ENCODE peak calls at places on chromosome 20, in nine cellular contexts. A, K, P, T, J, G, Y, Z and Q are unnamed samples. For H3K9me3, the result is how much of the 10 kb centered on the place peaks cover.

GRCh38 chr20:4369798-4370124 is 351.9 kb upstream of the PRND start:
- DNase-seq in A (no peak), K (no peak), P (no peak), T (no peak), J (no peak), G (no peak), Y (no peak), Z (no peak), Q (no peak)

GRCh38 chr20:45890077-45890996 is 671 bp downstream of the NEURL2 start:
- DNase-seq in A (peak), K (peak), P (peak), T (peak), J (peak), G (peak), Y (peak), Z (peak), Q (peak)

GRCh38 chr20:38073307-38074010 is 39.9 kb downstream of the RPRD1B start:
- DNase-seq in A (peak), K (no peak), P (no peak), T (peak), J (peak), G (no peak), Y (peak), Z (peak), Q (peak)

GRCh38 chr20:5073154-5074049 is 46.4 kb downstream of the PCNA start:
- DNase-seq in A (peak), K (no peak), P (no peak), T (peak), J (peak), G (peak), Y (peak), Z (peak), Q (peak)

GRCh38 chr20:59453634-59454241 is 150.6 kb upstream of the PHACTR3 start:
- DNase-seq in A (no peak), K (no peak), P (no peak), T (no peak), J (no peak), G (peak), Y (no peak), Z (no peak), Q (no peak)

GRCh38 chr20:32888636-32889035 is 29.9 kb downstream of the EFCAB8 start:
- DNase-seq in A (no peak), K (no peak), P (no peak), T (no peak), J (no peak), G (no peak), Y (no peak), Z (no peak), Q (no peak)

GRCh38 chr20:38466171-38466570 is 6.5 kb upstream of the RALGAPB start:
- DNase-seq in A (no peak), K (no peak), P (no peak), T (no peak), J (no peak), G (no peak), Y (no peak), Z (no peak), Q (no peak)

GRCh38 chr20:6663104-6663503 is 104.4 kb upstream of the BMP2 start:
- DNase-seq in A (no peak), K (no peak), P (no peak), T (no peak), J (no peak), G (no peak), Y (no peak), Z (no peak), Q (no peak)

GRCh38 chr20:32646486-32646885 is 27.3 kb downstream of the C20orf203 start:
- DNase-seq in A (no peak), K (no peak), P (peak), T (no peak), J (no peak), G (no peak), Y (no peak), Z (no peak), Q (no peak)

GRCh38 chr20:4235512-4236043 is 220.2 kb upstream of the RNF24 start:
- DNase-seq in A (no peak), K (no peak), P (no peak), T (no peak), J (no peak), G (no peak), Y (no peak), Z (no peak), Q (no peak)

GRCh38 chr20:46040902-46041535 is 12.0 kb downstream of the SLC12A5 start:
- DNase-seq in A (no peak), K (no peak), P (no peak), T (peak), J (peak), G (no peak), Y (no peak), Z (peak), Q (no peak)

GRCh38 chr20:24027229-24027628 is 38.6 kb upstream of the GGTLC1 start:
- DNase-seq in A (peak), K (peak), P (no peak), T (peak), J (no peak), G (peak), Y (peak), Z (no peak), Q (peak)

GRCh38 chr20:41030536-41031242 is 2.1 kb downstream of the TOP1 start:
- DNase-seq in A (no peak), K (no peak), P (no peak), T (no peak), J (no peak), G (no peak), Y (no peak), Z (no peak), Q (no peak)

GRCh38 chr20:17651761-17652388 is 30.2 kb downstream of the RRBP1 start:
- DNase-seq in A (peak), K (no peak), P (peak), T (no peak), J (no peak), G (peak), Y (no peak), Z (peak), Q (no peak)

GRCh38 chr20:23205656-23206055 is 119.5 kb upstream of the CD93 start:
- DNase-seq in A (peak), K (no peak), P (no peak), T (peak), J (no peak), G (no peak), Y (peak), Z (peak), Q (peak)

GRCh38 chr20:23446505-23446904 is 6.2 kb downstream of the CST11 start:
- DNase-seq in A (no peak), K (peak), P (peak), T (peak), J (no peak), G (peak), Y (peak), Z (peak), Q (no peak)

GRCh38 chr20:56773731-56774130 is 144.6 kb downstream of the TFAP2C start:
- DNase-seq in A (no peak), K (no peak), P (no peak), T (no peak), J (no peak), G (no peak), Y (no peak), Z (no peak), Q (no peak)

GRCh38 chr20:23159256-23159922 is 73.3 kb upstream of the CD93 start:
- DNase-seq in A (peak), K (no peak), P (peak), T (no peak), J (no peak), G (no peak), Y (no peak), Z (no peak), Q (peak)

GRCh38 chr20:57210911-57211280 is 55.5 kb downstream of the BMP7 start:
- DNase-seq in A (no peak), K (no peak), P (no peak), T (no peak), J (no peak), G (no peak), Y (no peak), Z (no peak), Q (no peak)

GRCh38 chr20:61874421-61875068 is 191.1 kb downstream of the TAF4 start:
- DNase-seq in A (no peak), K (no peak), P (peak), T (no peak), J (no peak), G (no peak), Y (no peak), Z (peak), Q (no peak)

GRCh38 chr20:50020283-50020682 is 37.5 kb downstream of the SNAI1 start:
- DNase-seq in A (no peak), K (no peak), P (no peak), T (no peak), J (no peak), G (no peak), Y (no peak), Z (no peak), Q (no peak)

GRCh38 chr20:40893610-40894242 is 134.9 kb upstream of the TOP1 start:
- DNase-seq in A (no peak), K (no peak), P (no peak), T (no peak), J (no peak), G (no peak), Y (no peak), Z (no peak), Q (no peak)

GRCh38 chr20:14410869-14411555 is 73.6 kb upstream of the FLRT3 start:
- DNase-seq in A (no peak), K (no peak), P (no peak), T (no peak), J (no peak), G (no peak), Y (no peak), Z (no peak), Q (no peak)

GRCh38 chr20:2179957-2180356 is 78.3 kb downstream of the STK35 start:
- DNase-seq in A (no peak), K (no peak), P (no peak), T (no peak), J (no peak), G (no peak), Y (no peak), Z (no peak), Q (no peak)

GRCh38 chr20:22579711-22580697 is 4.4 kb downstream of the FOXA2 start:
- DNase-seq in A (no peak), K (no peak), P (no peak), T (peak), J (no peak), G (no peak), Y (no peak), Z (no peak), Q (no peak)

GRCh38 chr20:41330343-41330720 is 10.3 kb upstream of the LPIN3 start:
- DNase-seq in A (no peak), K (no peak), P (no peak), T (no peak), J (no peak), G (no peak), Y (no peak), Z (no peak), Q (no peak)

GRCh38 chr20:4867036-4867435 is 134.3 kb downstream of the SLC23A2 start:
- DNase-seq in A (no peak), K (no peak), P (no peak), T (no peak), J (no peak), G (no peak), Y (no peak), Z (peak), Q (no peak)

GRCh38 chr20:46348231-46348803 is 40.0 kb upstream of the CDH22 start:
- DNase-seq in A (no peak), K (no peak), P (peak), T (no peak), J (peak), G (no peak), Y (no peak), Z (peak), Q (no peak)

DNA sequence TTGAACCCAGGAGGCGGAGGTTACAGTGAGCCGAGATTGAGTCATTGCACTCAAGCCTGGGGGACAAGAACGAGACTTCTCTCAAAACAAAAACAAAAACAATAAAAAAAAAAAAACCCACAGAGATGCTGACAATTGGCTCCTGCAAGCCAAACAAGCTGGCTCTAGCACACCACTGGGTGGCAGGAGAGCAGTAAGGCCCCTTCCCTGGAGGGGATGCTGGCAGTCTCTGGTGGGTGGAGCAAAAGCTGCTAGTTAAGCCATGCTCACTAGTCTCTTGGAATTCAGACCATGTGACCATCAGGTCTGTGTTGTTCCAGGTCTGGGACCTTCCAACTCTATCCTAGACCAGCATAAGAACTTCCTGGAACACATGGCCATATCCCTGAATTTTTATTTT is 18.9 kb upstream of the DSN1 start:
- DNase-seq in A (no peak), K (no peak), P (peak), T (no peak), J (peak), G (no peak), Y (no peak), Z (peak), Q (no peak)
- TF ChIP-seq CTCF in A (no peak), K (no peak), P (peak), T (no peak), J (no peak), G (no peak), Y (no peak), Z (peak), Q (peak)

GRCh38 chr20:31452575-31452974 is 12.1 kb downstream of the DEFB123 start:
- DNase-seq in A (no peak), K (no peak), P (no peak), T (no peak), J (no peak), G (no peak), Y (no peak), Z (no peak), Q (no peak)
- H3K9me3 ChIP-seq in A (under half), K (under half), P (under half), T (under half), J (under half), G (under half), Y (under half), Z (under half), Q (under half)

GRCh38 chr20:25538838-25539665 is 46.3 kb downstream of the NINL start:
- DNase-seq in A (no peak), K (no peak), P (no peak), T (no peak), J (no peak), G (no peak), Y (no peak), Z (no peak), Q (no peak)

GRCh38 chr20:25541676-25542075 is 43.7 kb downstream of the NINL start:
- DNase-seq in A (no peak), K (no peak), P (no peak), T (no peak), J (no peak), G (no peak), Y (no peak), Z (no peak), Q (no peak)

GRCh38 chr20:25537890-25538289 is 47.4 kb downstream of the NINL start:
- DNase-seq in A (no peak), K (no peak), P (no peak), T (no peak), J (no peak), G (no peak), Y (no peak), Z (no peak), Q (no peak)

GRCh38 chr20:25540273-25540672 is 45.1 kb downstream of the NINL start:
- DNase-seq in A (no peak), K (peak), P (peak), T (no peak), J (no peak), G (no peak), Y (no peak), Z (no peak), Q (no peak)

GRCh38 chr20:25539742-25540201 is 45.6 kb downstream of the NINL start:
- DNase-seq in A (no peak), K (no peak), P (no peak), T (no peak), J (no peak), G (no peak), Y (no peak), Z (no peak), Q (no peak)
- H3K4me3 ChIP-seq in A (peak), K (peak), P (no peak), T (no peak), J (peak), G (peak), Y (no peak), Z (no peak), Q (peak)

DNA sequence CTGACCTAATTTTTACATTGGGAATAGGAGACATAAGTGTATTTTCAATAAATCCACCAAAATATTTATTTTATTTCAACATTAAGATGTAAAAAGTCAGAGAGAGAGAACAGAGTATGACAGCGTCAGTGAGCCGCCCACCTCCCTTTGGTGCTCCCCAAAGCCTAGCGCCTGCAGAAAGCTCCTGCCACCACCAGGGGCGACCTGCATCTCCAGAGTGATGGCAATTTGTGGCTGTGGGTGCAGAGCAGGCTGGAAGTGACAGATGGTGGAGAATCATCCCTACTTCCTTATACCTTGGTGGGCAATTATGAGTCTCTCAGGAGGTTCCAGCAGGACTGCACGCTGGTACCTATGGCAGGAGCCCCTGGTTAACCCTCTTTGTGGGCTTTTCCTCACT is 87.3 kb downstream of the PTPRT start:
- DNase-seq in A (no peak), K (no peak), P (peak), T (no peak), J (no peak), G (no peak), Y (no peak), Z (no peak), Q (no peak)
- TF ChIP-seq CTCF in A (no peak), K (no peak), P (peak), T (no peak), J (no peak), G (no peak), Y (no peak), Z (no peak), Q (no peak)

GRCh38 chr20:51188941-51189340 is 166.0 kb upstream of the KCNG1 start:
- DNase-seq in A (no peak), K (no peak), P (no peak), T (no peak), J (no peak), G (no peak), Y (no peak), Z (no peak), Q (no peak)
- H3K9me3 ChIP-seq in A (under half), K (under half), P (under half), T (under half), J (under half), G (under half), Y (under half), Z (under half), Q (under half)

DNA sequence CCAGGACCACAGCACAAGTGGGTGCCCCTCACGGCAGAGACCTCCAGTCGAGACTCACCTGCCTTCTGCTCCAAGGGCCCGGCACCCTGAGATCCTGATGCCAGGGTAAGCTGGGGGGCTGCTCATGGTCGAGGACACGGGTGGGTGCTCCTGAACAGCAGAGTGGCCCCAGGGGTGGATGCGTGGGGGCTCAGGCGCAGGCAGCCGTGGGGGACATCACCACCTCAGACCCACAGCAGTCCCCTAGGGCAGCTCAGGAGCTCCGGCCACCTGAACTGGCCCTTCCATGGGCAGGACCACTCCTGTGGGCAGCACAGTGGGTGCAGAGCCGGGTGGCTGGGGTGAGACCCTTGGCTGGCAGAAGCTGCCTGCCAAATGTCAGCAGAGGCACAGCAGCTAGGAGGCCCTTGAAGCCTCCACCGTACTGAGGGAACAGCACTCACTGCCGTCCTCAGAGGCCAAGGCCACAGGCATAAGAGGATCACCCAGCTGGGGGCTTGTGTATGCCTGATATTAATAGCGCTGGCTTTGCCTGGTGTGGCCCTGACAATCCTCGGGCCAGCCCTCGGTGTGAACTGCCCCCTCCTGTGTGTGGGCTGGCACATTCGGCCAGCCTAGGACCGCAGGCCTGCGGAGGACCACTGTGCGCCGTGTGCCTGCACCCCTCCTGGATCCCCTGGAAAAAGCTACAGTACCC is 5.4 kb downstream of the UCKL1 start:
- DNase-seq in A (no peak), K (no peak), P (peak), T (no peak), J (peak), G (peak), Y (no peak), Z (no peak), Q (no peak)
- H3K4me3 ChIP-seq in A (no peak), K (no peak), P (peak), T (no peak), J (no peak), G (no peak), Y (no peak), Z (no peak), Q (peak)

GRCh38 chr20:1154734-1155133 is 30.0 kb downstream of the TMEM74B start:
- DNase-seq in A (no peak), K (no peak), P (no peak), T (no peak), J (no peak), G (no peak), Y (no peak), Z (no peak), Q (no peak)
- TF ChIP-seq CTCF in A (no peak), K (no peak), P (no peak), T (no peak), J (no peak), G (no peak), Y (no peak), Z (no peak), Q (no peak)

DNA sequence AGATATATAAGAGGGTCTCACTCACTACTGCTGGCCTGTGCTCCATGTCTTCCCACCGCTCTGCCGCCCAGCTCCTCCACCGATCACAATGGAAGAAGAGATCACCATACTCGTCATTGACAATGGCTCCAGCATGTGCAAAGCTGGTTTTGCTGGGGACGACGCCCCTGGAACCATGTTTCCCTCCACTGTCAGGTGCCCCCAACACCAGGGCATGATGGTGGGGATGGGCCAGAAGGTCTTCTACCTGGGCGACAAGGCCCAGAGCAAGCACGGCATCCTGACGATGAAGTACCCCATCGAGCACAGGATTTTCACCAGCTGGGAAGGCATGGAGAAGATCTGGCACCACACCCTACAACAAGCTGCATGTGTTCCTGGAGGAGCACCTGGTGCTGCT is 24.3 kb downstream of the TMEM74B start:
- DNase-seq in A (no peak), K (no peak), P (no peak), T (no peak), J (no peak), G (no peak), Y (no peak), Z (no peak), Q (peak)
- H3K9me3 ChIP-seq in A (under half), K (under half), P (under half), T (under half), J (under half), G (under half), Y (under half), Z (under half), Q (under half)

DNA sequence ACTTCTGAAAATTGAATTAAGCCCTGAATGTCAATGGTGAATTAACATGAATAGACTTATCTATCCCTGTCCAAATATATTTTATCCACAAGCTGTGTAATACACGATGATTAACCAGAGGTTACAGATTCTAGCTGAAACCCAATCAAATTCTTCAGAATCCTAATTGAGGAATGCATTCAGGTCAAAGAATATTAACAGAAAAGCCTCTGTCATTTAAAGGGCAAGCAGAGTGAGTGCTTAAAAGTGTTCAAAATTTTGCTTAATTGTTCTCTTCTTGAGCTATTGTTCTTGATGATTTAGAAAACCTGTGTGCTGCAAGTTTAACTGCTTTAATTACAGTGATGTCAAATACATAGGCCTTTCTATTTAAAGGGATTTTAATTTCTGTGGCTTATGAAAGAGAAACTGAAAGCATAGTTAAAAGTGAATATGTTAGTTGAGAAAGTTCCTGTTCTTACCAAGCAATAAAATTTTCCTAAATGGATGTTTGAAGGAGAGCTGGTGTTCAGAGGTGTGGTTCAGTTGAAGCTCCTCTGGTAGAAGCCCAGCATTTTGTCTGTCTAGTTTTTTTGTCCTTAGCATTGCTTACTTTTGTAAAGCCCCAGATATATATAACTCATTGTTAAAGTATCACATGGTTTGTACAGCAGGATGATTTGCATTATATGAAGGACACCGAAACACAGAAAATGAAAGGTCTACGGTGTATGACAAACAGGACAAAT is 466.3 kb upstream of the PLCB4 start:
- DNase-seq in A (no peak), K (no peak), P (no peak), T (no peak), J (no peak), G (no peak), Y (no peak), Z (no peak), Q (no peak)
- H3K4me3 ChIP-seq in A (no peak), K (no peak), P (no peak), T (no peak), J (no peak), G (peak), Y (no peak), Z (no peak), Q (no peak)